ENCODE peak calls at places on chromosomes 1 and 21, in five cellular contexts. One of them, this sample, is unnamed.

GRCh38 chr1:41547781-41548560 is 63.5 kb upstream of the EDN2 start:
- DNase-seq in nephron progenitor cell: no peak
- DNase-seq in activated CD4-positive, alpha-beta T cell treated with anti-CD3 and anti-CD28 coated beads, Interleukin-2, amount 50 U/mL, for 1 hour: no peak
- DNase-seq in body of pancreas: no peak
- DNase-seq in tibial artery: no peak
- DNase-seq in this sample: no peak

GRCh38 chr21:45020629-45021427 is 53.6 kb upstream of the ADARB1 start:
- DNase-seq in activated CD4-positive, alpha-beta T cell treated with anti-CD3 and anti-CD28 coated beads, Interleukin-2, amount 50 U/mL, for 1 hour: no peak
- DNase-seq in nephron progenitor cell: no peak
- DNase-seq in body of pancreas: no peak
- DNase-seq in tibial artery: peak
- DNase-seq in this sample: no peak

GRCh38 chr1:12052997-12053686 is 10.0 kb upstream of the TNFRSF8 start:
- DNase-seq in tibial artery: peak
- DNase-seq in activated CD4-positive, alpha-beta T cell treated with anti-CD3 and anti-CD28 coated beads, Interleukin-2, amount 50 U/mL, for 1 hour: no peak
- DNase-seq in nephron progenitor cell: no peak
- DNase-seq in body of pancreas: no peak
- DNase-seq in this sample: no peak

GRCh38 chr1:82042306-82042705 is 241.6 kb downstream of the ADGRL2 start:
- DNase-seq in tibial artery: no peak
- DNase-seq in activated CD4-positive, alpha-beta T cell treated with anti-CD3 and anti-CD28 coated beads, Interleukin-2, amount 50 U/mL, for 1 hour: no peak
- DNase-seq in body of pancreas: no peak
- DNase-seq in nephron progenitor cell: no peak
- DNase-seq in this sample: no peak

GRCh38 chr21:37367758-37368535 is 1.4 kb downstream of the DYRK1A start:
- DNase-seq in body of pancreas: peak
- DNase-seq in activated CD4-positive, alpha-beta T cell treated with anti-CD3 and anti-CD28 coated beads, Interleukin-2, amount 50 U/mL, for 1 hour: peak
- DNase-seq in tibial artery: peak
- DNase-seq in nephron progenitor cell: peak
- DNase-seq in this sample: no peak

GRCh38 chr1:222064388-222065201 is 322.7 kb upstream of the DUSP10 start:
- DNase-seq in tibial artery: no peak
- DNase-seq in body of pancreas: no peak
- DNase-seq in nephron progenitor cell: no peak
- DNase-seq in activated CD4-positive, alpha-beta T cell treated with anti-CD3 and anti-CD28 coated beads, Interleukin-2, amount 50 U/mL, for 1 hour: no peak
- DNase-seq in this sample: no peak

GRCh38 chr1:9784508-9785133 is 39.1 kb downstream of the CLSTN1 start:
- DNase-seq in tibial artery: no peak
- DNase-seq in activated CD4-positive, alpha-beta T cell treated with anti-CD3 and anti-CD28 coated beads, Interleukin-2, amount 50 U/mL, for 1 hour: peak
- DNase-seq in body of pancreas: peak
- DNase-seq in nephron progenitor cell: peak
- DNase-seq in this sample: no peak

GRCh38 chr1:214026985-214027384 is 39.2 kb downstream of the PROX1 start:
- DNase-seq in body of pancreas: no peak
- DNase-seq in activated CD4-positive, alpha-beta T cell treated with anti-CD3 and anti-CD28 coated beads, Interleukin-2, amount 50 U/mL, for 1 hour: no peak
- DNase-seq in nephron progenitor cell: no peak
- DNase-seq in tibial artery: no peak
- DNase-seq in this sample: no peak

GRCh38 chr1:42003433-42003832 is 84.7 kb upstream of the HIVEP3 start:
- DNase-seq in activated CD4-positive, alpha-beta T cell treated with anti-CD3 and anti-CD28 coated beads, Interleukin-2, amount 50 U/mL, for 1 hour: no peak
- DNase-seq in nephron progenitor cell: no peak
- DNase-seq in tibial artery: no peak
- DNase-seq in body of pancreas: no peak
- DNase-seq in this sample: no peak

GRCh38 chr1:116256875-116257823 is 115.9 kb upstream of the ATP1A1 start:
- DNase-seq in body of pancreas: no peak
- DNase-seq in tibial artery: no peak
- DNase-seq in nephron progenitor cell: no peak
- DNase-seq in activated CD4-positive, alpha-beta T cell treated with anti-CD3 and anti-CD28 coated beads, Interleukin-2, amount 50 U/mL, for 1 hour: no peak
- DNase-seq in this sample: no peak

GRCh38 chr1:155834296-155834926 is 22.6 kb downstream of the GON4L start:
- DNase-seq in tibial artery: no peak
- DNase-seq in body of pancreas: no peak
- DNase-seq in nephron progenitor cell: no peak
- DNase-seq in activated CD4-positive, alpha-beta T cell treated with anti-CD3 and anti-CD28 coated beads, Interleukin-2, amount 50 U/mL, for 1 hour: no peak
- DNase-seq in this sample: no peak

GRCh38 chr21:45351526-45352275 is 53.3 kb upstream of the COL18A1 start:
- DNase-seq in tibial artery: no peak
- DNase-seq in body of pancreas: no peak
- DNase-seq in nephron progenitor cell: no peak
- DNase-seq in activated CD4-positive, alpha-beta T cell treated with anti-CD3 and anti-CD28 coated beads, Interleukin-2, amount 50 U/mL, for 1 hour: no peak
- DNase-seq in this sample: no peak

GRCh38 chr1:78651247-78651646 is 1.6 kb downstream of the IFI44 start:
- DNase-seq in body of pancreas: no peak
- DNase-seq in nephron progenitor cell: no peak
- DNase-seq in tibial artery: no peak
- DNase-seq in activated CD4-positive, alpha-beta T cell treated with anti-CD3 and anti-CD28 coated beads, Interleukin-2, amount 50 U/mL, for 1 hour: no peak
- DNase-seq in this sample: no peak

GRCh38 chr1:58893257-58893869 is 109.5 kb upstream of the JUN start:
- DNase-seq in nephron progenitor cell: no peak
- DNase-seq in tibial artery: peak
- DNase-seq in activated CD4-positive, alpha-beta T cell treated with anti-CD3 and anti-CD28 coated beads, Interleukin-2, amount 50 U/mL, for 1 hour: no peak
- DNase-seq in body of pancreas: peak
- DNase-seq in this sample: no peak

GRCh38 chr1:13737388-13737787 is 37.4 kb downstream of the PRDM2 start:
- DNase-seq in body of pancreas: no peak
- DNase-seq in tibial artery: no peak
- DNase-seq in nephron progenitor cell: no peak
- DNase-seq in activated CD4-positive, alpha-beta T cell treated with anti-CD3 and anti-CD28 coated beads, Interleukin-2, amount 50 U/mL, for 1 hour: no peak
- DNase-seq in this sample: no peak

GRCh38 chr1:240683576-240683975 is 71.6 kb upstream of the GREM2 start:
- DNase-seq in nephron progenitor cell: no peak
- DNase-seq in body of pancreas: peak
- DNase-seq in tibial artery: peak
- DNase-seq in activated CD4-positive, alpha-beta T cell treated with anti-CD3 and anti-CD28 coated beads, Interleukin-2, amount 50 U/mL, for 1 hour: no peak
- DNase-seq in this sample: no peak

GRCh38 chr21:17051054-17051453 is 461.8 kb upstream of the CXADR start:
- DNase-seq in nephron progenitor cell: no peak
- DNase-seq in tibial artery: no peak
- DNase-seq in body of pancreas: no peak
- DNase-seq in activated CD4-positive, alpha-beta T cell treated with anti-CD3 and anti-CD28 coated beads, Interleukin-2, amount 50 U/mL, for 1 hour: no peak
- DNase-seq in this sample: no peak

GRCh38 chr1:118404024-118404423 is 219.0 kb upstream of the SPAG17 start:
- DNase-seq in activated CD4-positive, alpha-beta T cell treated with anti-CD3 and anti-CD28 coated beads, Interleukin-2, amount 50 U/mL, for 1 hour: no peak
- DNase-seq in tibial artery: no peak
- DNase-seq in nephron progenitor cell: no peak
- DNase-seq in body of pancreas: no peak
- DNase-seq in this sample: no peak

GRCh38 chr1:205267306-205267902 is 39.7 kb downstream of the TMCC2 start:
- DNase-seq in activated CD4-positive, alpha-beta T cell treated with anti-CD3 and anti-CD28 coated beads, Interleukin-2, amount 50 U/mL, for 1 hour: no peak
- DNase-seq in nephron progenitor cell: no peak
- DNase-seq in body of pancreas: no peak
- DNase-seq in tibial artery: no peak
- DNase-seq in this sample: no peak

GRCh38 chr1:171740987-171741871 is 636 bp downstream of the VAMP4 start:
- DNase-seq in activated CD4-positive, alpha-beta T cell treated with anti-CD3 and anti-CD28 coated beads, Interleukin-2, amount 50 U/mL, for 1 hour: peak
- DNase-seq in nephron progenitor cell: peak
- DNase-seq in body of pancreas: peak
- DNase-seq in tibial artery: peak
- DNase-seq in this sample: no peak

GRCh38 chr1:82614090-82614489 is 813.4 kb downstream of the ADGRL2 start:
- DNase-seq in tibial artery: no peak
- DNase-seq in nephron progenitor cell: no peak
- DNase-seq in body of pancreas: no peak
- DNase-seq in activated CD4-positive, alpha-beta T cell treated with anti-CD3 and anti-CD28 coated beads, Interleukin-2, amount 50 U/mL, for 1 hour: no peak
- DNase-seq in this sample: no peak

GRCh38 chr1:157045251-157046218 is at the start of gene ARHGEF11:
- DNase-seq in nephron progenitor cell: peak
- DNase-seq in tibial artery: peak
- DNase-seq in activated CD4-positive, alpha-beta T cell treated with anti-CD3 and anti-CD28 coated beads, Interleukin-2, amount 50 U/mL, for 1 hour: peak
- DNase-seq in body of pancreas: peak
- DNase-seq in this sample: peak

This sample was measured in thoracic aorta.